ENCODE peak calls at places on chromosomes 1 and 21, in five cellular contexts. X is dorsolateral prefrontal cortex, A is GM20000, L is glutamatergic neuron, Y is BJ. I is an unnamed sample.

GRCh38 chr1:231557411-231557810 is 28.9 kb downstream of the TSNAX start:
- DNase-seq in L (no peak), X (no peak), A (no peak), Y (no peak), I (no peak)

GRCh38 chr21:45975017-45975595 is 6.5 kb upstream of the COL6A1 start:
- DNase-seq in A (no peak), Y (no peak), X (peak; percentile 43), L (no peak), I (peak; percentile 39)

GRCh38 chr1:112956503-112957132 is 622 bp upstream of the SLC16A1 start:
- DNase-seq in Y (no peak), X (no peak), L (no peak), A (no peak), I (no peak)

GRCh38 chr1:192552619-192553225 is 22.9 kb upstream of the RGS1 start:
- DNase-seq in L (no peak), Y (no peak), X (no peak), A (peak; percentile 8), I (no peak)

GRCh38 chr1:34590211-34590623 is 164.6 kb upstream of the GJB5 start:
- DNase-seq in Y (no peak), A (no peak), L (no peak), X (no peak), I (no peak)

GRCh38 chr1:179743679-179744400 is 749 bp downstream of the FAM163A start:
- DNase-seq in L (peak; percentile 43), Y (no peak), A (peak; percentile 41), X (no peak), I (peak; percentile 14)

GRCh38 chr21:38957575-38958340 is 152.0 kb downstream of the ETS2 start:
- DNase-seq in A (no peak), X (no peak), Y (no peak), L (no peak), I (no peak)

GRCh38 chr1:171753685-171754380 is 12.0 kb upstream of the VAMP4 start:
- DNase-seq in L (no peak), X (no peak), A (no peak), Y (no peak), I (no peak)

GRCh38 chr1:176374967-176375569 is 87.9 kb upstream of the PAPPA2 start:
- DNase-seq in Y (peak; percentile 7), A (peak; percentile 65), L (peak; percentile 89), X (peak; percentile 69), I (peak; percentile 84)

GRCh38 chr21:46454634-46455390 is 3.9 kb upstream of the DIP2A start:
- DNase-seq in X (no peak), Y (no peak), A (no peak), L (no peak), I (no peak)

GRCh38 chr1:91006113-91006908 is 15.5 kb downstream of the ZNF644 start:
- DNase-seq in A (no peak), Y (no peak), X (no peak), L (no peak), I (no peak)

GRCh38 chr1:91007827-91008226 is 14.0 kb downstream of the ZNF644 start:
- DNase-seq in X (no peak), Y (no peak), L (no peak), A (no peak), I (no peak)

GRCh38 chr1:91004145-91004544 is 17.7 kb downstream of the ZNF644 start:
- DNase-seq in A (no peak), X (no peak), Y (no peak), L (no peak), I (no peak)

GRCh38 chr1:91005285-91005684 is 16.6 kb downstream of the ZNF644 start:
- DNase-seq in X (no peak), A (no peak), Y (no peak), L (no peak), I (no peak)

DNA sequence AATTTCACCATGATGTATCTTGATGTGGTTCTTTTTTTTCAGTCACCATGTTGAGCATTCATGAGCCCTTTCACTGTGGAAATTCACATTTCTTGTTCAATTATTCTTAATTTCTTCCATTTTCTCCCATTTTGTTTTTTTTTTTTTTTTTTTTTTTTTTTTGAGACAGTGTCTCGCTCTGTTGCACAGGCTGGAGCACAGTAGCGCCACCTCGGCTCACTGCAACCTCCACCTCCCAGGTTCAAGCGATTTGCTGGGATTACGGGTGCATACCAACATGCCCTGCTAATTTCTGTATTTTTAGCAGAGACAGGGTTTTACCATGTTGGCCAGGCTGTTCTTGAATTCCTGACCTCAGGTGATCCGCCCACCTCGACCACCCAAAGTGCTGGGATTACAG is 14.7 kb downstream of the ZNF644 start:
- DNase-seq in X (no peak), Y (no peak), A (no peak), L (no peak), I (no peak)
- TF ChIP-seq CTCF in X (no peak), Y (no peak), A (no peak), L (no peak), I (no peak)

GRCh38 chr1:226732856-226733291 is 6.2 kb downstream of the ITPKB start:
- DNase-seq in L (no peak), A (no peak), Y (no peak), X (no peak), I (no peak)
- TF ChIP-seq CTCF in L (no peak), A (no peak), Y (no peak), X (no peak), I (no peak)

DNA sequence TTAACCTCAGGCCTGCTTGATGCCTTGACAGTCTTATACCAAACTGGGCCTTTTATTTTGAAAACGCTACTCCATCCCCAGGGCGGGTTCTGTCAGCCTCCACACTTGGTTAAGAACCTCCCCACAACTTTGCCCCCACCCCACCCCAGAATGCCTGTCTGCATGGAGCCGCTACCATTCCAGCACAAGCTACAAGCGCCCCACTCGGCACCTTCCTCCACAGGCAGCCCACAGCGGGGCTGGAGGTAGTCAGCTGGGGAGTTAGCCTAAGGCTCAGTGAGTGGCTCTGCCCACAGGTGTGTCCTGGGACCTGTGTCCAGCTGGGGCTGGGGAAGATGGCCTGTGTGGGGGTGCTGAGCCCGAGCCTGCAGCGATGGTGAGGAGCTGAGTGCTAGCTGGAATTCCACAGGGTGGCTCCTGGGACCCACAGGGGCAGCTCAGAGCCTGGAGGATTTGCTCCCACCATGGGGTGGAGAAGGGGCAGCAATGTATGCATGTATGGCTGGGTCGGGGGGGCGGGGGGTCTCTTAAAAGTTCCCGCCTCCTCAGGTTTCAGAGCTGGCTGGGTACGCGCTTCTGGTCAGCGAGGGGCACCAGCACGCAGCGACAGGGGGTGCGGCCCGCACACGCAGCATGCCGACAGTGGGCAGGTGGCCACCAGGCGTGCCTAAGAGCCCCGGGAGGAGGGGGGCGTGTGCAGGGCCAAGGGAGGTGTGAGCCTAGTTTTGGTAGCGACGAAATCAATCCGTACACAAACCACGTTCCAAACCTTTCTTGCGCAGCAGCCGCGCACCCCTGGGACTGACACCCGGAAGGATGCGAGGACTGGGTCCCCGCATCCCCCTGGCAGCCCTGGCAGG is 912 bp downstream of the ETNK2 start:
- DNase-seq in Y (no peak), X (no peak), L (peak; percentile 51), A (no peak), I (no peak)
- TF ChIP-seq CTCF in Y (no peak), X (no peak), L (no peak), A (no peak), I (peak; percentile 12)

DNA sequence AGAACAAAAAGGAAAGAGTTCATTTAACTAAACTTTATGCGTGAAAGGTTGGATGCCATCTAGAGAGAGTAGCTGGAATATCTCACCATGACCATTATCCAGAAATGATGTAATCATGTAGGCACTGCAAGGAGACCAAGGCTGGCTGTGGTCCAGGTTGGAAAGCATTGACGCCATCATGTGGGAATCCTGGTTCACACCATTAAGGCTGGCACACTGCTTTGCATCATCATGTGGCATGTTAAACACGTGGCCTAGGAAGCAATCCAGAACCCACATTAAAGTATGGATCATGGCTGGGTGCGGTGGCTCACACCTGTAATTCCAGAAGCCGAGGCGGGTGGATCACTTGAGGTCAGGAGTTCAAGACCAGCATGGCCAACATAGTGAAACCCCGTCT is 4.3 kb downstream of the ADAMTS1 start:
- DNase-seq in A (no peak), X (no peak), Y (no peak), L (no peak), I (no peak)
- TF ChIP-seq CTCF in A (no peak), X (no peak), Y (peak; percentile 21), L (no peak), I (no peak)

I was measured in neural crest cell.